ENCODE peak calls at places on chromosomes 1 and 21, in ten cellular contexts. U, F, J, K, Y, Z, D, L, E and H are unnamed samples.

GRCh38 chr1:12450090-12450764 is 167.8 kb downstream of the DHRS3 start:
- DNase-seq in U (peak), F (no peak), J (no peak), K (no peak), Y (no peak), Z (no peak), D (no peak), L (no peak), E (no peak), H (no peak)

GRCh38 chr1:200139661-200140250 is 112.2 kb downstream of the NR5A2 start:
- DNase-seq in U (peak), F (peak), J (no peak), K (peak), Y (no peak), Z (no peak), D (peak), L (no peak), E (no peak), H (peak)

GRCh38 chr1:214378492-214378891 is 97.5 kb downstream of the SMYD2 start:
- DNase-seq in U (no peak), F (peak), J (no peak), K (no peak), Y (no peak), Z (no peak), D (no peak), L (no peak), E (no peak), H (no peak)

GRCh38 chr21:37128069-37128468 is 55.0 kb downstream of the TTC3 start:
- DNase-seq in U (no peak), F (no peak), J (no peak), K (no peak), Y (no peak), Z (no peak), D (no peak), L (no peak), E (no peak), H (no peak)

GRCh38 chr1:92259350-92259749 is 39.4 kb downstream of the GLMN start:
- DNase-seq in U (no peak), F (no peak), J (no peak), K (no peak), Y (no peak), Z (no peak), D (no peak), L (no peak), E (no peak), H (no peak)

GRCh38 chr21:15682182-15682895 is 47.4 kb upstream of the USP25 start:
- DNase-seq in U (no peak), F (peak), J (no peak), K (no peak), Y (no peak), Z (no peak), D (no peak), L (no peak), E (no peak), H (no peak)

GRCh38 chr21:42379425-42380215 is 13.3 kb upstream of the TFF1 start:
- DNase-seq in U (no peak), F (no peak), J (no peak), K (no peak), Y (no peak), Z (no peak), D (no peak), L (no peak), E (no peak), H (no peak)

GRCh38 chr1:34918609-34919561 is 10.6 kb downstream of the DLGAP3 start:
- DNase-seq in U (no peak), F (no peak), J (no peak), K (no peak), Y (peak), Z (no peak), D (no peak), L (no peak), E (no peak), H (no peak)

GRCh38 chr1:176843352-176844297 is 320.9 kb downstream of the ASTN1 start:
- DNase-seq in U (no peak), F (peak), J (no peak), K (peak), Y (no peak), Z (no peak), D (no peak), L (no peak), E (no peak), H (no peak)

GRCh38 chr21:37548521-37548981 is 182.0 kb downstream of the DYRK1A start:
- DNase-seq in U (no peak), F (no peak), J (no peak), K (no peak), Y (no peak), Z (peak), D (no peak), L (no peak), E (no peak), H (no peak)

GRCh38 chr1:101260531-101260930 is 23.7 kb downstream of the S1PR1 start:
- DNase-seq in U (no peak), F (no peak), J (no peak), K (no peak), Y (no peak), Z (no peak), D (no peak), L (no peak), E (no peak), H (no peak)

GRCh38 chr1:167086033-167086432 is 4.1 kb downstream of the GPA33 start:
- DNase-seq in U (no peak), F (no peak), J (no peak), K (no peak), Y (no peak), Z (no peak), D (no peak), L (no peak), E (no peak), H (no peak)

GRCh38 chr1:232968965-232969364 is 18.6 kb downstream of the NTPCR start:
- DNase-seq in U (no peak), F (peak), J (peak), K (no peak), Y (no peak), Z (peak), D (no peak), L (no peak), E (no peak), H (no peak)

GRCh38 chr1:153791856-153792253 is 16.6 kb downstream of the SLC27A3 start:
- DNase-seq in U (no peak), F (peak), J (no peak), K (no peak), Y (no peak), Z (no peak), D (no peak), L (peak), E (no peak), H (no peak)

GRCh38 chr1:174165471-174166137 is 6.3 kb downstream of the RABGAP1L start:
- DNase-seq in U (no peak), F (no peak), J (no peak), K (no peak), Y (no peak), Z (no peak), D (no peak), L (no peak), E (no peak), H (no peak)